ENCODE peak calls at places on chromosomes 6 and 20, in four cellular contexts. A, E, T and Z are unnamed samples.

GRCh38 chr20:63500151-63500901 is 1.4 kb upstream of the EEF1A2 start:
- DNase-seq in A (no peak), E (peak; percentile 45), T (no peak), Z (no peak)

GRCh38 chr6:80143312-80143960 is 37.0 kb downstream of the BCKDHB start:
- DNase-seq in A (peak; percentile 30), E (no peak), T (peak; percentile 62), Z (peak; percentile 83)

GRCh38 chr6:20699402-20699801 is 165.1 kb downstream of the CDKAL1 start:
- DNase-seq in A (no peak), E (no peak), T (no peak), Z (no peak)

GRCh38 chr6:136317023-136317649 is 27.5 kb upstream of the BCLAF1 start:
- DNase-seq in A (peak; percentile 67), E (peak; percentile 76), T (peak; percentile 45), Z (no peak)

GRCh38 chr20:1086273-1087213 is 31.9 kb upstream of the PSMF1 start:
- DNase-seq in A (no peak), E (no peak), T (no peak), Z (no peak)

GRCh38 chr6:166514196-166514595 is 72.3 kb downstream of the RAMACL start:
- DNase-seq in A (no peak), E (no peak), T (no peak), Z (no peak)

GRCh38 chr20:57425150-57426013 is 34.2 kb downstream of the RBM38 start:
- DNase-seq in A (no peak), E (no peak), T (no peak), Z (no peak)

GRCh38 chr6:100300221-100300736 is 164.4 kb downstream of the SIM1 start:
- DNase-seq in A (no peak), E (no peak), T (no peak), Z (no peak)

GRCh38 chr6:87742106-87742505 is 40.1 kb upstream of the AKIRIN2 start:
- DNase-seq in A (no peak), E (peak; percentile 82), T (no peak), Z (no peak)

GRCh38 chr6:125188037-125188436 is 34.5 kb downstream of the TPD52L1 start:
- DNase-seq in A (no peak), E (no peak), T (no peak), Z (no peak)
- H3K36me3 ChIP-seq in A (no peaks in the 10 kb centered on the region), E (no peaks in the 10 kb centered on the region), T (no peaks in the 10 kb centered on the region), Z (no peaks in the 10 kb centered on the region)

GRCh38 chr6:46058951-46059350 is 43.3 kb upstream of the CLIC5 start:
- DNase-seq in A (no peak), E (no peak), T (no peak), Z (no peak)
- H3K9me3 ChIP-seq in A (no peaks in the 10 kb centered on the region), E (no peaks in the 10 kb centered on the region), T (peaks cover 15% of the 10 kb centered on the region), Z (no peaks in the 10 kb centered on the region)

DNA sequence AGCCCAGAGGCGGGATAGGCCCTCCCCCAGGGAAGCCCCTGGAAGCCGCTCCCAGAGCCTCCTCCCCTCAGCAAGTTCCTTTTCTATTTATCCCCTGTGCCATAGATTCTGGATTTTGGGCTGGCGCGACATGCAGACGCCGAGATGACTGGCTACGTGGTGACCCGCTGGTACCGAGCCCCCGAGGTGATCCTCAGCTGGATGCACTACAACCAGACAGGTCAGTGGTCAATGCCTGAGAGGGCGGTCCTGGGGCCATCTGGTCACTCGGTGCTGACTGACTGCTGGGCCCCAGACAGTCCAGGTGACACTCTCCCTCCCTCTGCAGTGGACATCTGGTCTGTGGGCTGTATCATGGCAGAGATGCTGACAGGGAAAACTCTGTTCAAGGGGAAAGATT is 6.2 kb downstream of the MAPK13 start:
- DNase-seq in A (no peak), E (no peak), T (no peak), Z (no peak)
- H3K36me3 ChIP-seq in A (no peaks in the 10 kb centered on the region), E (peaks cover 19% of the 10 kb centered on the region), T (no peaks in the 10 kb centered on the region), Z (peaks cover 2% of the 10 kb centered on the region)

GRCh38 chr20:61284752-61285151 is 32.7 kb downstream of the CDH4 start:
- DNase-seq in A (no peak), E (no peak), T (no peak), Z (no peak)

GRCh38 chr20:61281286-61281795 is 29.3 kb downstream of the CDH4 start:
- DNase-seq in A (no peak), E (no peak), T (no peak), Z (no peak)

GRCh38 chr20:61278296-61278695 is 26.2 kb downstream of the CDH4 start:
- DNase-seq in A (no peak), E (peak; percentile 12), T (no peak), Z (no peak)

GRCh38 chr20:61279621-61280150 is 27.6 kb downstream of the CDH4 start:
- DNase-seq in A (no peak), E (no peak), T (no peak), Z (no peak)

GRCh38 chr20:61280217-61280980 is 28.3 kb downstream of the CDH4 start:
- DNase-seq in A (no peak), E (no peak), T (no peak), Z (no peak)
- H3K9me3 ChIP-seq in A (no peaks in the 10 kb centered on the region), E (no peaks in the 10 kb centered on the region), T (peaks cover 4% of the 10 kb centered on the region), Z (no peaks in the 10 kb centered on the region)

GRCh38 chr20:2485662-2486061 is 15.1 kb upstream of the SNRPB start:
- DNase-seq in A (no peak), E (no peak), T (peak; percentile 57), Z (no peak)

GRCh38 chr20:2480381-2480780 is 9.8 kb upstream of the SNRPB start:
- DNase-seq in A (no peak), E (no peak), T (no peak), Z (no peak)

GRCh38 chr20:2485080-2485479 is 14.5 kb upstream of the SNRPB start:
- DNase-seq in A (no peak), E (no peak), T (no peak), Z (no peak)

GRCh38 chr20:2483504-2483903 is 12.9 kb upstream of the SNRPB start:
- DNase-seq in A (no peak), E (no peak), T (no peak), Z (no peak)
- H3K36me3 ChIP-seq in A (peaks cover 13% of the 10 kb centered on the region), E (peaks cover 19% of the 10 kb centered on the region), T (no peaks in the 10 kb centered on the region), Z (peaks cover 34% of the 10 kb centered on the region)